ENCODE peak calls at places on chromosomes 16 and 17, in four cellular contexts. Y is cardiac muscle cell, V is dorsolateral prefrontal cortex, S is fibroblast of the aortic adventitia. K is an unnamed sample.

GRCh38 chr16:4801962-4802658 is at the start of gene ROGDI:
- DNase-seq in V (peak), Y (peak), S (peak), K (peak)

GRCh38 chr16:59148312-59148711 is 414.2 kb upstream of the GOT2 start:
- DNase-seq in Y (no peak), V (no peak), S (no peak), K (no peak)

GRCh38 chr16:822909-823297 is 22.4 kb upstream of the GNG13 start:
- DNase-seq in V (no peak), Y (no peak), S (no peak), K (no peak)

GRCh38 chr16:66923866-66924265 is 1.5 kb downstream of the RRAD start:
- DNase-seq in V (no peak), Y (no peak), S (no peak), K (no peak)

GRCh38 chr16:13038591-13038990 is 137.2 kb downstream of the SHISA9 start:
- DNase-seq in Y (no peak), S (no peak), V (no peak), K (no peak)

GRCh38 chr17:80382446-80382845 is 32.5 kb upstream of the ENDOV start:
- DNase-seq in Y (no peak), S (no peak), V (no peak), K (no peak)

GRCh38 chr16:11698271-11698689 is 30.0 kb downstream of the SNN start:
- DNase-seq in S (no peak), V (no peak), Y (no peak), K (no peak)

GRCh38 chr16:46844771-46845170 is 13.8 kb upstream of the C16orf87 start:
- DNase-seq in Y (no peak), S (no peak), V (no peak), K (no peak)

GRCh38 chr17:83127431-83128160 is 48.2 kb downstream of the METRNL start:
- DNase-seq in Y (no peak), S (no peak), V (peak), K (peak)

GRCh38 chr17:31900877-31901276 is 631 bp downstream of the UTP6 start:
- DNase-seq in S (peak), V (no peak), Y (peak), K (no peak)

GRCh38 chr17:55996826-55997225 is 156.4 kb upstream of the ANKFN1 start:
- DNase-seq in V (no peak), S (no peak), Y (no peak), K (no peak)

GRCh38 chr17:50618941-50619340 is 15.7 kb upstream of the ABCC3 start:
- DNase-seq in V (no peak), Y (no peak), S (no peak), K (no peak)

GRCh38 chr16:19392352-19392751 is 25.3 kb upstream of the TMC5 start:
- DNase-seq in Y (no peak), S (no peak), V (no peak), K (no peak)

GRCh38 chr17:50406578-50406977 is 9.3 kb upstream of the LRRC59 start:
- DNase-seq in Y (no peak), S (no peak), V (no peak), K (no peak)

GRCh38 chr17:4167786-4168185 is 24.8 kb downstream of the CYB5D2 start:
- DNase-seq in V (no peak), Y (no peak), S (no peak), K (no peak)

GRCh38 chr16:70430667-70431536 is 8.0 kb downstream of the ST3GAL2 start:
- DNase-seq in V (no peak), Y (no peak), S (no peak), K (no peak)

GRCh38 chr17:11736613-11737289 is 138.5 kb downstream of the DNAH9 start:
- DNase-seq in S (no peak), V (no peak), Y (no peak), K (no peak)

GRCh38 chr17:83153681-83154310 is 74.4 kb downstream of the METRNL start:
- DNase-seq in Y (no peak), S (no peak), V (no peak), K (no peak)

DNA sequence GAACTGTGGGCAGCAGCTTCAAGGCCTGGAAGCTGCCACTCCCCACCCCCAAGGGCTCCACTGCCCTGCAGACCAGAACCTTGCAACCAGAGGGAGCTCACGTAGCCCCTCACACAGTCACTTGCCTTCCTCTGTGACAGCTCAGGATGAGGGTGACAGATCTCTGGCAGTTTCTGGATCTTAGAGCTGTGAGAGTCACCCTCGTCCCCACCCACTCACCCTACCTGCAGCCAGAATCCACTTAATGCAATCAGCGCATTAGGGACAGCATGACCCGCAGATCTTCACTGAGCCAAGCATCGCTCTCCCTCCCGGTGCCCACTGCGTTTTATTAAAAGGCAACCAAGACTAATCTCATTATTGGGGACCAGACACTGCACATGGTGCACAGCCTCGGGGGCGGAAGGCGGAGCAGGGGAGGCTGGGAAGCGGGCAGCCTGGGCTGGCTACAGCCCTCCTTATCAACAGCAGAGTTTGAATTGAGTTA is 3.5 kb downstream of the CYB561 start:
- DNase-seq in Y (no peak), V (no peak), S (no peak), K (peak)
- TF ChIP-seq CTCF in Y (peak), V (no peak), S (no peak), K (no peak)

GRCh38 chr16:85917012-85917411 is 18.1 kb downstream of the IRF8 start:
- DNase-seq in V (no peak), S (no peak), Y (no peak), K (no peak)
- TF ChIP-seq CTCF in V (no peak), S (no peak), Y (peak), K (peak)

GRCh38 chr16:35102780-35103403 is 1643.5 kb downstream of the TP53TG3F start:
- DNase-seq in S (no peak), V (no peak), Y (no peak), K (no peak)
- TF ChIP-seq CTCF in S (no peak), V (no peak), Y (no peak), K (no peak)

GRCh38 chr17:71460943-71461342 is 659.9 kb upstream of the SOX9 start:
- DNase-seq in Y (peak), V (no peak), S (peak), K (peak)
- TF ChIP-seq CTCF in Y (peak), V (peak), S (peak), K (peak)

DNA sequence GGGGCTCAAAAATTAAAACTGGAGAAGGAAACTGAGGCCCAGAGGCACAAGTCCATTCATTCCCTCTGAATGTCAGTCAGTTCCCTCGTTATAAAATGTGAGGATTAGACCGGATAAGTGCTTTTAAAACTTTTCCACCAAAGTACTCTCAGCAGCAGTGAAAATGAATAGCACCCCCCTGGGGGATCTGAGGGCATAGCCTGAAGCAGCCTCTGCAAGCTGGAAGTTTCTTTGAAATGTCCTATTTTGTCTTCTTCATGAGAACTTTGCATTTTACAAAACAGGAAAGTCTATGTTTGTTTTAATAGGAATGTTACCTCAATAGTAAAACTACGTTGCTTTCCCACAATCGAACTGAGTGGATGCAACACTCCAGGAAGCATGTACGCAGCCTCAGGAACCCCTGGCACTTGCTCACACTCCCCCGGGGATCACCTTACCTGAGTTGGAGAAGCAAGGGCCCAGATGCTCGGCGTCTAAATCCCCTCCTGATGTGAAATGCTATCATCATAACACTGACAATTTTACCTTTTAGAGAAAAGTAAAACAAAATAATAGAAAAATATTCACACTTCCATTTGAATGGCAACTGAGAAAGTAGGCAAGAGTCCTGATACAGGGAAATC is 272.9 kb downstream of the CEP112 start:
- DNase-seq in S (peak), V (no peak), Y (peak), K (no peak)
- TF ChIP-seq CTCF in S (peak), V (no peak), Y (peak), K (no peak)

GRCh38 chr17:30521766-30522165 is 44.6 kb downstream of the GOSR1 start:
- DNase-seq in S (no peak), Y (no peak), V (no peak), K (no peak)
- TF ChIP-seq CTCF in S (no peak), Y (no peak), V (no peak), K (no peak)

K was measured in glutamatergic neuron.